ENCODE peak calls at places on chromosomes 5 and 9, in four cellular contexts. One of them, this sample, is unnamed.

GRCh38 chr5:106521701-106522100 is 1149.0 kb downstream of the EFNA5 start:
- DNase-seq in GM12878: no peak
- DNase-seq in HCT116: no peak
- DNase-seq in H1: no peak
- DNase-seq in this sample: no peak

GRCh38 chr9:32783168-32783891 is at the start of gene TMEM215:
- DNase-seq in H1: peak
- DNase-seq in GM12878: no peak
- DNase-seq in HCT116: no peak
- DNase-seq in this sample: no peak

GRCh38 chr5:142246263-142246662 is 78.6 kb downstream of the SPRY4 start:
- DNase-seq in GM12878: no peak
- DNase-seq in H1: no peak
- DNase-seq in HCT116: no peak
- DNase-seq in this sample: no peak

GRCh38 chr5:32406650-32407049 is 37.9 kb downstream of the ZFR start:
- DNase-seq in GM12878: no peak
- DNase-seq in HCT116: no peak
- DNase-seq in H1: no peak
- DNase-seq in this sample: no peak

GRCh38 chr9:135698236-135698635 is 1.0 kb downstream of the SOHLH1 start:
- DNase-seq in GM12878: no peak
- DNase-seq in H1: no peak
- DNase-seq in HCT116: no peak
- DNase-seq in this sample: no peak

GRCh38 chr5:65070026-65070425 is 301.3 kb downstream of the CWC27 start:
- DNase-seq in H1: no peak
- DNase-seq in HCT116: no peak
- DNase-seq in GM12878: no peak
- DNase-seq in this sample: no peak

GRCh38 chr5:95923918-95924559 is 37.6 kb downstream of the ELL2 start:
- DNase-seq in HCT116: no peak
- DNase-seq in GM12878: peak
- DNase-seq in H1: no peak
- DNase-seq in this sample: no peak

GRCh38 chr5:102815560-102816324 is 60.6 kb downstream of the PAM start:
- DNase-seq in GM12878: no peak
- DNase-seq in H1: no peak
- DNase-seq in HCT116: no peak
- DNase-seq in this sample: no peak

GRCh38 chr9:22214497-22215031 is 205.5 kb upstream of the CDKN2B start:
- DNase-seq in H1: no peak
- DNase-seq in HCT116: no peak
- DNase-seq in GM12878: no peak
- DNase-seq in this sample: no peak

GRCh38 chr9:112520646-112521045 is 34.0 kb downstream of the KIAA1958 start:
- DNase-seq in H1: no peak
- DNase-seq in HCT116: no peak
- DNase-seq in GM12878: no peak
- DNase-seq in this sample: no peak

GRCh38 chr5:37696190-37697021 is 143.4 kb downstream of the GDNF start:
- DNase-seq in GM12878: no peak
- DNase-seq in HCT116: peak
- DNase-seq in H1: no peak
- DNase-seq in this sample: no peak

GRCh38 chr9:97840521-97840920 is 12.5 kb upstream of the FOXE1 start:
- DNase-seq in GM12878: no peak
- DNase-seq in HCT116: no peak
- DNase-seq in H1: no peak
- DNase-seq in this sample: no peak

GRCh38 chr5:139561655-139562451 is 714 bp downstream of the UBE2D2 start:
- DNase-seq in H1: peak
- DNase-seq in HCT116: no peak
- DNase-seq in GM12878: no peak
- DNase-seq in this sample: peak

GRCh38 chr5:138978085-138978484 is 103.0 kb upstream of the LRRTM2 start:
- DNase-seq in HCT116: no peak
- DNase-seq in GM12878: no peak
- DNase-seq in H1: no peak
- DNase-seq in this sample: no peak

GRCh38 chr9:112789493-112789892 is 38.9 kb downstream of the SNX30 start:
- DNase-seq in H1: no peak
- DNase-seq in GM12878: no peak
- DNase-seq in HCT116: no peak
- DNase-seq in this sample: no peak

GRCh38 chr9:108142504-108143201 is 653.1 kb upstream of the KLF4 start:
- DNase-seq in H1: peak
- DNase-seq in HCT116: no peak
- DNase-seq in GM12878: no peak
- DNase-seq in this sample: no peak

GRCh38 chr9:110030632-110031031 is 177.3 kb downstream of the C9orf152 start:
- DNase-seq in H1: no peak
- DNase-seq in HCT116: no peak
- DNase-seq in GM12878: no peak
- DNase-seq in this sample: no peak

GRCh38 chr5:64615895-64616294 is 74.4 kb upstream of the SHISAL2B start:
- DNase-seq in H1: no peak
- DNase-seq in GM12878: peak
- DNase-seq in HCT116: no peak
- DNase-seq in this sample: no peak

GRCh38 chr5:36152324-36153298 is 700 bp downstream of the SKP2 start:
- DNase-seq in GM12878: no peak
- DNase-seq in HCT116: no peak
- DNase-seq in H1: no peak
- DNase-seq in this sample: no peak

GRCh38 chr5:57566914-57567313 is 84.3 kb upstream of the ACTBL2 start:
- DNase-seq in HCT116: no peak
- DNase-seq in H1: no peak
- DNase-seq in GM12878: no peak
- DNase-seq in this sample: no peak

GRCh38 chr5:54760182-54760935 is 225.0 kb downstream of the ESM1 start:
- DNase-seq in H1: no peak
- DNase-seq in GM12878: no peak
- DNase-seq in HCT116: no peak
- DNase-seq in this sample: no peak

GRCh38 chr5:29982446-29982845 is 1211.0 kb upstream of the CDH6 start:
- DNase-seq in HCT116: no peak
- DNase-seq in H1: no peak
- DNase-seq in GM12878: no peak
- DNase-seq in this sample: no peak

GRCh38 chr5:66164044-66164790 is 20.1 kb downstream of the SREK1 start:
- DNase-seq in HCT116: no peak
- DNase-seq in H1: no peak
- DNase-seq in GM12878: no peak
- DNase-seq in this sample: no peak

GRCh38 chr9:123453904-123454321 is 97.9 kb downstream of the CRB2 start:
- DNase-seq in GM12878: no peak
- DNase-seq in H1: no peak
- DNase-seq in HCT116: no peak
- DNase-seq in this sample: no peak

GRCh38 chr9:2087500-2088313 is 72.6 kb downstream of the SMARCA2 start:
- DNase-seq in GM12878: peak
- DNase-seq in H1: no peak
- DNase-seq in HCT116: peak
- DNase-seq in this sample: peak

GRCh38 chr9:83379045-83379444 is 159.2 kb downstream of the FRMD3 start:
- DNase-seq in HCT116: no peak
- DNase-seq in GM12878: no peak
- DNase-seq in H1: no peak
- DNase-seq in this sample: no peak

GRCh38 chr5:33850100-33850594 is 41.6 kb downstream of the ADAMTS12 start:
- DNase-seq in HCT116: no peak
- DNase-seq in H1: no peak
- DNase-seq in GM12878: peak
- DNase-seq in this sample: no peak

GRCh38 chr9:77807295-77807694 is 159.2 kb upstream of the GNA14 start:
- DNase-seq in H1: no peak
- DNase-seq in GM12878: no peak
- DNase-seq in HCT116: no peak
- DNase-seq in this sample: no peak

GRCh38 chr5:143923634-143924265 is 111.8 kb downstream of the HMHB1 start:
- DNase-seq in GM12878: no peak
- DNase-seq in HCT116: no peak
- DNase-seq in H1: no peak
- DNase-seq in this sample: no peak

GRCh38 chr5:115816226-115817042 is at the start of gene CDO1:
- DNase-seq in GM12878: no peak
- DNase-seq in H1: peak
- DNase-seq in HCT116: no peak
- DNase-seq in this sample: no peak

GRCh38 chr9:79945495-79945894 is 373.7 kb downstream of the TLE4 start:
- DNase-seq in GM12878: no peak
- DNase-seq in HCT116: no peak
- DNase-seq in H1: no peak
- DNase-seq in this sample: no peak

GRCh38 chr9:125203259-125203658 is 2.9 kb downstream of the RABEPK start:
- DNase-seq in H1: no peak
- DNase-seq in HCT116: no peak
- DNase-seq in GM12878: no peak
- DNase-seq in this sample: no peak

GRCh38 chr5:1874820-1875219 is 7.9 kb downstream of the IRX4 start:
- DNase-seq in GM12878: no peak
- DNase-seq in H1: no peak
- DNase-seq in HCT116: no peak
- DNase-seq in this sample: no peak

GRCh38 chr9:122314193-122314592 is 49.5 kb downstream of the MRRF start:
- DNase-seq in GM12878: no peak
- DNase-seq in H1: no peak
- DNase-seq in HCT116: no peak
- DNase-seq in this sample: no peak

GRCh38 chr5:154829589-154830218 is 20.7 kb downstream of the FAXDC2 start:
- DNase-seq in H1: no peak
- DNase-seq in GM12878: no peak
- DNase-seq in HCT116: peak
- DNase-seq in this sample: no peak

GRCh38 chr9:100473271-100474081 is 527 bp downstream of the TMEFF1 start:
- DNase-seq in GM12878: no peak
- DNase-seq in H1: peak
- DNase-seq in HCT116: no peak
- DNase-seq in this sample: peak

GRCh38 chr5:140153905-140154304 is 21.1 kb upstream of the CYSTM1 start:
- DNase-seq in HCT116: no peak
- DNase-seq in H1: no peak
- DNase-seq in GM12878: no peak
- DNase-seq in this sample: no peak

GRCh38 chr9:135478858-135479468 is 619 bp upstream of the PPP1R26 start:
- DNase-seq in HCT116: no peak
- DNase-seq in H1: peak
- DNase-seq in GM12878: no peak
- DNase-seq in this sample: peak

DNA sequence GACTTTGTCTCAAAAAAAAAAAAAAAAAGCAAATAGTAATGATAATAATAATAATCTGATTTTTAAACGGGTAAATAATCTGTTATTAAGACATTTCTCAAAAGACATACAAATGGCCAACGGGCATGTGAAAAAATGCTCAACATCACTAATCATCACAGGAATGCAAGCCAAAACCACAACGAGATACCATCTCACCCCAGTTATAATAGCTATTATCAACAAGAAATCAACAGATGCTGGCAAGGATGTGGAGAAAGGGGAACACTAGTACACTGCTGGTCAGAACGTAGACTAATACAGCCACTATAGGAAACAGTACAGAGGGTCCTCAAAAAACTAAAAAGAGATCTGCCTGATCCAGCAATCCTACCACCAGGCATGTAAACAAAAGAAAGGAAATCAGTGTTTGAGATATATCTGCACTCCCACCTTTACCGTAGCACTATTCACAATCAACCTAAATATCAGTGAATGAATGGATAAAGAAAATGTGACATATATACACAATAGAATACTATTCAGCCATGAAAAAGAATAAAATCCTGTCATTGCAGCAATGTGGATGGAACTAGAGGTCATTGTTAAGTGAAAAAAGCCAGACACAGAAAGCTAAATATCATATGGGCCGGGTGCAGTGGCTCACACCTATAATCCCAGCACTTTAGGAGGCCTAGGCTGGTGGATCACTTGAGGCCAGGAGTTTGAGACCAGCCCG is 24.9 kb downstream of the VAV2 start:
- DNase-seq in HCT116: no peak
- DNase-seq in GM12878: no peak
- DNase-seq in H1: no peak
- DNase-seq in this sample: no peak
- TF ChIP-seq JUND in HCT116: no peak
- TF ChIP-seq JUND in GM12878: no peak
- TF ChIP-seq JUND in H1: no peak
- TF ChIP-seq JUND in this sample: no peak

GRCh38 chr5:151150484-151151262 is 6.9 kb downstream of the ANXA6 start:
- DNase-seq in H1: no peak
- DNase-seq in HCT116: no peak
- DNase-seq in GM12878: peak
- DNase-seq in this sample: no peak
- TF ChIP-seq JUND in H1: no peak
- TF ChIP-seq JUND in HCT116: no peak
- TF ChIP-seq JUND in GM12878: no peak
- TF ChIP-seq JUND in this sample: no peak

DNA sequence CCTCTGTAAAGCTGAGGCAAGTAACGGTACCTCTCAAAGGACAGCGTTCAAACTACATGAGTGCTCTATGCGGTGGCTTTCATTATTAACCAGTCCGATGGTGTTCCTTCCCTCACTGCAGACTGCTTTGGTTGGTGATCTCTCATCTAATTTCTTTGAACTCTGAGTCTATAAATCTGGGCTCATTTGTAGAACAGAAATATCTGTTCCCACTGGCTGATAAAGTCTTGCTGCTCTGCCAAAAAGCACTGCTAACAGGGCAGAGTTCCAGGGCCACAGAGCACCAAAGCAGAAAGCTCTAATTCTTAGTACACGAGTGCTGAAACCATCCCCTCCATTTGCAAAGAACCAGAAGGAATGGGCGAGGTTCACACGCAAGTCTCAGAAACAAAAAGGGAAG is 81.9 kb downstream of the MED27 start:
- DNase-seq in H1: no peak
- DNase-seq in GM12878: no peak
- DNase-seq in HCT116: no peak
- DNase-seq in this sample: no peak
- TF ChIP-seq JUND in H1: no peak
- TF ChIP-seq JUND in GM12878: no peak
- TF ChIP-seq JUND in HCT116: no peak
- TF ChIP-seq JUND in this sample: no peak

GRCh38 chr5:137923856-137924255 is 34.6 kb downstream of the PKD2L2 start:
- DNase-seq in GM12878: no peak
- DNase-seq in HCT116: no peak
- DNase-seq in H1: no peak
- DNase-seq in this sample: peak
- TF ChIP-seq JUND in GM12878: no peak
- TF ChIP-seq JUND in HCT116: no peak
- TF ChIP-seq JUND in H1: no peak
- TF ChIP-seq JUND in this sample: no peak

GRCh38 chr5:160199410-160199911 is 29.8 kb upstream of the FABP6 start:
- DNase-seq in GM12878: no peak
- DNase-seq in HCT116: no peak
- DNase-seq in H1: peak
- DNase-seq in this sample: peak
- TF ChIP-seq JUND in GM12878: no peak
- TF ChIP-seq JUND in HCT116: no peak
- TF ChIP-seq JUND in H1: no peak
- TF ChIP-seq JUND in this sample: no peak

GRCh38 chr9:92613268-92614122 is 56.4 kb downstream of the IPPK start:
- DNase-seq in GM12878: no peak
- DNase-seq in H1: no peak
- DNase-seq in HCT116: no peak
- DNase-seq in this sample: no peak
- TF ChIP-seq JUND in GM12878: no peak
- TF ChIP-seq JUND in H1: no peak
- TF ChIP-seq JUND in HCT116: no peak
- TF ChIP-seq JUND in this sample: no peak